ENCODE peak calls at places on chromosomes 3 and 15, in four cellular contexts. K is fibroblast of lung, F is neuronal stem cell, Y is IMR-90. E is an unnamed sample.

GRCh38 chr3:47370887-47371697 is 9.7 kb upstream of the PTPN23 start:
- DNase-seq in K (no peak), F (no peak), Y (no peak), E (no peak)

GRCh38 chr3:138479355-138479964 is 45.0 kb downstream of the ESYT3 start:
- DNase-seq in K (peak; percentile 61), F (peak; percentile 41), Y (peak; percentile 46), E (no peak)

GRCh38 chr3:134687642-134688041 is 36.8 kb upstream of the KY start:
- DNase-seq in K (no peak), F (no peak), Y (no peak), E (no peak)

GRCh38 chr15:72685925-72686794 is at the start of the genes BBS4 and HIGD2B:
- DNase-seq in K (peak; percentile 83), F (peak; percentile 88), Y (peak; percentile 83), E (peak; percentile 46)

GRCh38 chr15:66224946-66225345 is 28.6 kb downstream of the MEGF11 start:
- DNase-seq in K (no peak), F (no peak), Y (no peak), E (no peak)

GRCh38 chr3:148329481-148330220 is 368.1 kb upstream of the AGTR1 start:
- DNase-seq in K (peak; percentile 32), F (no peak), Y (peak; percentile 40), E (no peak)

GRCh38 chr3:34396945-34397344 is 598.5 kb downstream of the PDCD6IP start:
- DNase-seq in K (no peak), F (no peak), Y (no peak), E (no peak)

GRCh38 chr15:96285306-96285705 is 45.2 kb upstream of the NR2F2 start:
- DNase-seq in K (peak; percentile 82), F (no peak), Y (peak; percentile 99), E (no peak)

GRCh38 chr3:136682740-136683312 is 69.4 kb downstream of the STAG1 start:
- DNase-seq in K (no peak), F (no peak), Y (no peak), E (no peak)

GRCh38 chr3:122357828-122358617 is 25.0 kb downstream of the MIX23 start:
- DNase-seq in K (no peak), F (no peak), Y (peak; percentile 1), E (no peak)

GRCh38 chr15:82944038-82944437 is 8.5 kb downstream of the HOMER2 start:
- DNase-seq in K (no peak), F (no peak), Y (no peak), E (no peak)

GRCh38 chr3:49397470-49397869 is 14.3 kb downstream of the RHOA start:
- DNase-seq in K (peak; percentile 24), F (no peak), Y (no peak), E (no peak)

GRCh38 chr15:64893481-64894394 is 18.0 kb upstream of the ANKDD1A start:
- DNase-seq in K (peak; percentile 94), F (peak; percentile 95), Y (peak; percentile 93), E (peak; percentile 90)

GRCh38 chr15:93087825-93088199 is 1.2 kb downstream of the RGMA start:
- DNase-seq in K (peak; percentile 62), F (peak; percentile 86), Y (peak; percentile 5), E (peak; percentile 35)

GRCh38 chr3:87442460-87442859 is 166.1 kb upstream of the POU1F1 start:
- DNase-seq in K (no peak), F (no peak), Y (no peak), E (no peak)

GRCh38 chr3:123064506-123064905 is 2.3 kb upstream of the PDIA5 start:
- DNase-seq in K (no peak), F (no peak), Y (no peak), E (no peak)

GRCh38 chr15:96409231-96410138 is 79.0 kb downstream of the NR2F2 start:
- DNase-seq in K (no peak), F (no peak), Y (peak; percentile 5), E (no peak)

GRCh38 chr15:23642413-23643044 is 5.1 kb downstream of the MAGEL2 start:
- DNase-seq in K (peak; percentile 64), F (peak; percentile 52), Y (peak; percentile 51), E (no peak)

GRCh38 chr3:18440053-18440768 is 15.1 kb upstream of the SATB1 start:
- DNase-seq in K (no peak), F (no peak), Y (peak; percentile 17), E (no peak)

GRCh38 chr15:88300861-88301260 is 44.3 kb upstream of the NTRK3 start:
- DNase-seq in K (no peak), F (no peak), Y (no peak), E (no peak)

GRCh38 chr3:149879872-149880271 is 66.9 kb downstream of the RNF13 start:
- DNase-seq in K (peak; percentile 78), F (peak; percentile 27), Y (peak; percentile 68), E (peak; percentile 1)

GRCh38 chr3:103393395-103394186 is 958.8 kb downstream of the ZPLD1 start:
- DNase-seq in K (peak; percentile 21), F (no peak), Y (peak; percentile 71), E (no peak)

GRCh38 chr3:172102123-172102882 is 62.9 kb downstream of the FNDC3B start:
- DNase-seq in K (no peak), F (no peak), Y (no peak), E (no peak)

GRCh38 chr3:85842081-85842480 is 883.3 kb downstream of the CADM2 start:
- DNase-seq in K (no peak), F (no peak), Y (no peak), E (no peak)

GRCh38 chr3:14278799-14279705 is 100.4 kb downstream of the LSM3 start:
- DNase-seq in K (no peak), F (no peak), Y (no peak), E (no peak)

GRCh38 chr3:144265527-144266100 is 294.0 kb downstream of the DIPK2A start:
- DNase-seq in K (peak; percentile 7), F (no peak), Y (no peak), E (no peak)

GRCh38 chr3:106759686-106760085 is 617.6 kb upstream of the CCDC54 start:
- DNase-seq in K (no peak), F (no peak), Y (peak; percentile 14), E (no peak)

GRCh38 chr3:16587703-16588070 is 17.5 kb downstream of the DAZL start:
- DNase-seq in K (peak; percentile 18), F (no peak), Y (peak; percentile 1), E (no peak)

GRCh38 chr3:69014022-69014580 is 617 bp upstream of the EOGT start:
- DNase-seq in K (no peak), F (no peak), Y (no peak), E (no peak)

GRCh38 chr3:184211297-184211696 is 18.1 kb upstream of the VWA5B2 start:
- DNase-seq in K (no peak), F (no peak), Y (no peak), E (no peak)
- H2AFZ ChIP-seq in K (no peak overlapping the region), F (no peak overlapping the region), Y (no peak overlapping the region), E (no peak overlapping the region)

DNA sequence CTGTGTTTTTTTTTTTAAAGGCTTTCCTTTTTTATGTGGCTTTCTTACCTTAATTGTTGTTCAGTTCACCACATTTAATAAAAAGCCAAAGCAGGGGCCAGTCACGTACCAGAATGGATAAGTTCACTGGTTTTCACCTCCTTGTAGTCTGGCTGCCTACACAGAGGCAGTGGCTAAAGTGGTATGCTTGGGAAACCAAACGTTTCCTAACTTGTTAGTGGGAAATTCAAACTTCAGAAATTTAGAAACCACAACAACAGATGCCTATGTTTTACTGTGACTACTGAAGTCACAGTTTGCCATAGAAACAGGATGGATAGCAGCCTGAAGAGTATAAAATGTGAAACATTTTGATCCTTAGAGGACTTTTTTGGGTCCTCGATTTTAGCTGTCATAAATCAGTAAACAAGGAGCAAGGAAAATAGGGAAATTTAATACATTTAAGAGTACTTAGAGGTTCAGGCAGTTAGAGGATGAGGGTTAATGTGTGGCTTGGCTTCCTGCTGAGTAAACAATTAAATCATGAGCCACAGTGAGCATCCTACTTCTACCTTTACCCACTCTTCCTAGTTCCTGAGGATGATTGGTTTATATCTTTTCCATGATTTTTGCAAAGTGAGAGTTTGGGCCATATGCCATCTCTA is 48.6 kb downstream of the CMSS1 start:
- DNase-seq in K (peak; percentile 78), F (no peak), Y (peak; percentile 69), E (no peak)
- H3K9ac ChIP-seq in K (no peak overlapping the region), F (no peak overlapping the region), Y (no peak overlapping the region), E (no peak overlapping the region)

GRCh38 chr15:84961707-84962106 is 19.9 kb upstream of the PDE8A start:
- DNase-seq in K (no peak), F (no peak), Y (peak; percentile 58), E (no peak)
- H3K4me2 ChIP-seq in K (no peak overlapping the region), F (no peak overlapping the region), Y (peak overlapping the region; percentile 37), E (no peak overlapping the region)

GRCh38 chr15:61527836-61528589 is 298.9 kb upstream of the RORA start:
- DNase-seq in K (no peak), F (no peak), Y (no peak), E (no peak)
- H2AFZ ChIP-seq in K (no peak overlapping the region), F (peak overlapping the region; percentile 56), Y (no peak overlapping the region), E (no peak overlapping the region)

E was measured in keratinocyte.